ENCODE peak calls at places on chromosomes 16 and 17, in seven cellular contexts. J is tibial nerve, L is glutamatergic neuron, G is Peyer's patch, Y is GM20000, H is GM12864, M is lower leg skin. T is an unnamed sample.

GRCh38 chr16:27284865-27285675 is 16.5 kb upstream of the NSMCE1 start:
- DNase-seq in G (no peak), Y (no peak), H (no peak), J (no peak), M (no peak), L (no peak), T (no peak)

GRCh38 chr16:17295948-17296347 is 174.8 kb downstream of the XYLT1 start:
- DNase-seq in J (no peak), Y (no peak), H (no peak), M (no peak), G (no peak), L (no peak), T (no peak)

GRCh38 chr16:4025428-4025827 is 90.8 kb downstream of the ADCY9 start:
- DNase-seq in J (no peak), M (no peak), L (no peak), G (no peak), Y (no peak), H (no peak), T (no peak)

GRCh38 chr17:80223142-80223815 is 3.1 kb downstream of the SLC26A11 start:
- DNase-seq in M (no peak), Y (no peak), G (no peak), L (no peak), J (no peak), H (no peak), T (no peak)

GRCh38 chr16:709651-710499 is 4.3 kb upstream of the FBXL16 start:
- DNase-seq in H (no peak), G (no peak), L (peak; percentile 88), J (no peak), M (no peak), Y (no peak), T (no peak)

GRCh38 chr16:14179116-14179515 is 108.0 kb downstream of the MRTFB start:
- DNase-seq in L (no peak), Y (no peak), G (no peak), J (no peak), H (no peak), M (no peak), T (no peak)

GRCh38 chr17:59914274-59914854 is 21.4 kb downstream of the RPS6KB1 start:
- DNase-seq in M (no peak), G (no peak), Y (peak; percentile 63), H (no peak), J (no peak), L (no peak), T (peak; percentile 75)

GRCh38 chr16:566475-567361 is at the start of gene NHLRC4:
- DNase-seq in M (peak; percentile 62), L (peak; percentile 83), G (peak; percentile 85), Y (peak; percentile 95), J (peak; percentile 51), H (peak; percentile 48), T (peak; percentile 94)

GRCh38 chr16:57603110-57604024 is 25.1 kb upstream of the ADGRG1 start:
- DNase-seq in M (peak; percentile 10), Y (no peak), L (no peak), J (no peak), H (no peak), G (no peak), T (no peak)

GRCh38 chr16:55029509-55029908 is 98.8 kb downstream of the IRX5 start:
- DNase-seq in G (no peak), M (no peak), L (no peak), H (no peak), J (no peak), Y (no peak), T (no peak)

GRCh38 chr17:79331492-79331891 is 256.9 kb downstream of the ENGASE start:
- DNase-seq in G (no peak), L (no peak), H (no peak), M (no peak), J (no peak), Y (no peak), T (no peak)

GRCh38 chr17:79677646-79678045 is 53.1 kb upstream of the ENPP7 start:
- DNase-seq in H (no peak), L (no peak), G (no peak), J (no peak), M (no peak), Y (no peak), T (no peak)

GRCh38 chr16:11016993-11017392 is 72.6 kb downstream of the CLEC16A start:
- DNase-seq in Y (no peak), L (no peak), H (no peak), M (peak; percentile 89), J (no peak), G (no peak), T (no peak)

GRCh38 chr17:83204230-83204725 is 124.9 kb downstream of the METRNL start:
- DNase-seq in M (no peak), H (no peak), Y (no peak), J (peak; percentile 7), G (no peak), L (no peak), T (no peak)

GRCh38 chr16:84643677-84644076 is 4.6 kb upstream of the KLHL36 start:
- DNase-seq in M (peak; percentile 34), J (no peak), L (no peak), Y (no peak), H (no peak), G (peak; percentile 74), T (no peak)

GRCh38 chr16:84650062-84650991 is 2.0 kb downstream of the KLHL36 start:
- DNase-seq in L (no peak), Y (no peak), M (no peak), J (no peak), H (no peak), G (no peak), T (no peak)

GRCh38 chr16:84649511-84649861 is 1.2 kb downstream of the KLHL36 start:
- DNase-seq in H (no peak), Y (no peak), M (no peak), J (no peak), G (no peak), L (no peak), T (no peak)

GRCh38 chr16:84648595-84649510 is 542 bp downstream of the KLHL36 start:
- DNase-seq in Y (peak; percentile 91), M (peak; percentile 30), H (no peak), L (peak; percentile 67), G (peak; percentile 54), J (no peak), T (peak; percentile 87)

DNA sequence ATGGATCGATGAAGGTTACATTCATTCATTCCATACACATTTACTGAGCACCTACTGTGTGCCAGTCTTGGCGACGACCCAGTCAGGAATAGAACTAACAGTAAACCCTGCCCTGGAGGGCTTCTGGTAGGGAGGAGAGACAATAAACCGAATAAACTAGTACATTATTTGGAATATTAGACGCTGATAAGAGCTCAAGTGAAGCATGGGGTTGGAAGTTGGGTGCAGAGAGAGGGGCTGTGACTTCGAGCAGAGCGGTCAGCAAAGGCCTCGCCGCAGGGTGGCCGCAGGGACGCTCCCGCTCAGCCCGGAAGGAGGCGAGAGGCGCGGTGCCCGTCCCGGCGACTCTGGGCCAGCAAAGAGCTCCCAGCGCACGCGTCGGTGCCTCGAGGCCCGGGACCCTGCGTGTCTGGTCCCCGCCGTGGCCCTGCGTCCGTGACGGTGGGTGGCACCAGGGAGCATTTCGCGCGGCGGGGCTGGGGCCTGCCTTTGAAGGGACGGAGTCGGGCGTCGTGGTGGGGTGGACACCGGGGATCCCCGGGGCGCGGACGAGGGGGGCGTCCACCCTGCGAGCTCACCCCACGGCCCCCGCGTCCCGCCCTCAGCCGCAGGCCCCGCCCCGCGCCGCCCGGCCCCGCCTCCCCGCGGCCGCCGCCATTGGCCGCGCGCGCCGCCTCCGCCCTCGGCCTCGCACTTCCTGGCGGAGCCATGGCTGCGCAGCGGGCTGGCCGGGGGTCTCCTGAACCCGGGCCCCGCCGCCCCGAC is at the start of gene KLHL36:
- DNase-seq in G (peak; percentile 61), L (peak; percentile 73), Y (peak; percentile 99), H (no peak), M (peak; percentile 38), J (peak; percentile 30), T (peak; percentile 97)
- TF ChIP-seq CTCF in G (no peak), L (no peak), Y (no peak), H (no peak), M (no peak), J (no peak), T (no peak)

GRCh38 chr17:17050346-17051345 is 8.4 kb downstream of the MPRIP start:
- DNase-seq in G (no peak), Y (no peak), L (peak; percentile 9), J (no peak), M (no peak), H (no peak), T (no peak)
- TF ChIP-seq CTCF in G (no peak), Y (no peak), L (no peak), J (no peak), M (no peak), H (no peak), T (no peak)

DNA sequence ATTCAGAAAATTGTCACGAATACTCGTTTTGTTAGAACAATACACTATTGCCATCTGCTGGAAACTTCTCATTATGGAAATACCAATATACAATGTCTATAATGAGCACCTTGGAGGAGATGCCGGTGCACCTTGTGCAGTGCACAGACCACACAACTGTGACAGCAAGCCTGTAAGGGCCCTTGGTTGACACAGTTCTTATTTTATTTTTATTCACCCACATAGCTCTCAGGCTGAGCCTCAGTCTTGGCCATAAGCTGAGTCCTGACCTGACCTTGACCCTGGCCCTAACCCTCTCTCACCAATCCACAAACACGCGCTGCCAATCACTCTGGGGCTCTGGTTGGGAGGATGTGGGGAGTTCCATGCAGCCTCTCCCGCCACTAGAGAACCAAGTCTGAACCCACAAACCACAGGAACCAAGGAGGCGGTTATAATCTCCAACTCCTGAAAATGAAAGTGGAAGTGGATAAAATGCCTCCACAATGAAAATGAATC is 7.6 kb downstream of the AIPL1 start:
- DNase-seq in L (no peak), J (no peak), G (no peak), H (no peak), Y (peak; percentile 52), M (no peak), T (peak; percentile 51)
- TF ChIP-seq CTCF in L (no peak), J (no peak), G (no peak), H (no peak), Y (no peak), M (no peak), T (peak; percentile 10)

GRCh38 chr17:2399572-2400473 is 1.0 kb downstream of the MNT start:
- DNase-seq in H (peak; percentile 64), Y (peak; percentile 98), M (peak; percentile 93), L (peak; percentile 95), G (peak; percentile 96), J (peak; percentile 93), T (peak; percentile 94)
- TF ChIP-seq CTCF in H (no peak), Y (no peak), M (no peak), L (no peak), G (no peak), J (no peak), T (peak; percentile 35)

DNA sequence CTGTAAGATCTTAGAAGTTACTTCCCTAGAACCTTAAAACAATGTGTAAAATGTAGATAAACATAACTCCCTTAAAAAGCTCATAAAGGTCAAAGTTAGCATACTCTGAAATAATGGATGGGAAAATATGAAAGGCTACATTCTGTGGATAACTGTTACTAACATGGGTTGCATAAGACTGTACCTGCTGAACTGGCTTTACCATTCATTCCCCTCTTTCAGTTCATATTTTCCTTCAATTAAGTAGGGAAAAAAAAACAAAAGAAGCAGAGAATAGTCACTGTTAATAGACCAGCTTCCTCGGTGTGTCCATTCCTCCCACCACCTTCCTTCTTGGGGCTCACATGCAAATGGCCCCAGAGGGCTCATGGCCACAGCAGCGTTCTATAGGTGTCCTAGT is 7.5 kb upstream of the MEIOB start:
- DNase-seq in Y (no peak), M (no peak), H (no peak), L (no peak), G (no peak), J (no peak), T (no peak)
- TF ChIP-seq CTCF in Y (no peak), M (no peak), H (no peak), L (no peak), G (no peak), J (no peak), T (no peak)

GRCh38 chr17:4362141-4362540 is 4.3 kb downstream of the UBE2G1 start:
- DNase-seq in H (no peak), J (no peak), Y (no peak), L (no peak), M (no peak), G (no peak), T (no peak)
- TF ChIP-seq CTCF in H (peak; percentile 27), J (no peak), Y (no peak), L (no peak), M (no peak), G (no peak), T (no peak)

T was measured in GM13976.